ENCODE peak calls at places on chromosomes 2 and 18, in nine cellular contexts. O, S, J, G, P, X, K, C and T are unnamed samples.

GRCh38 chr18:27599202-27599829 is 414.2 kb upstream of the CHST9 start:
- DNase-seq in O (no peak), S (peak), J (peak), G (peak), P (no peak), X (peak), K (peak), C (peak), T (peak)

GRCh38 chr2:60710707-60711106 is 45.4 kb upstream of the PAPOLG start:
- DNase-seq in O (no peak), S (no peak), J (no peak), G (no peak), P (no peak), X (peak), K (no peak), C (peak), T (peak)

GRCh38 chr2:61157371-61158003 is 4.5 kb upstream of the C2orf74 start:
- DNase-seq in O (no peak), S (no peak), J (no peak), G (no peak), P (no peak), X (no peak), K (no peak), C (no peak), T (no peak)

GRCh38 chr2:212797484-212798205 is 259.0 kb upstream of the ERBB4 start:
- DNase-seq in O (no peak), S (no peak), J (no peak), G (no peak), P (no peak), X (peak), K (no peak), C (no peak), T (no peak)

GRCh38 chr2:127623388-127624320 is 22.3 kb upstream of the GPR17 start:
- DNase-seq in O (no peak), S (peak), J (no peak), G (no peak), P (no peak), X (peak), K (peak), C (no peak), T (peak)

GRCh38 chr18:9669016-9669415 is 39.1 kb upstream of the RAB31 start:
- DNase-seq in O (no peak), S (no peak), J (no peak), G (no peak), P (no peak), X (no peak), K (no peak), C (no peak), T (no peak)

GRCh38 chr18:21264651-21265050 is 22.6 kb downstream of the GREB1L start:
- DNase-seq in O (no peak), S (no peak), J (no peak), G (peak), P (no peak), X (no peak), K (no peak), C (no peak), T (peak)

GRCh38 chr2:191304939-191305875 is 60.0 kb downstream of the MYO1B start:
- DNase-seq in O (no peak), S (no peak), J (no peak), G (peak), P (no peak), X (peak), K (no peak), C (no peak), T (peak)

GRCh38 chr2:191115391-191115790 is 35.4 kb downstream of the STAT4 start:
- DNase-seq in O (no peak), S (no peak), J (no peak), G (no peak), P (peak), X (peak), K (peak), C (no peak), T (peak)

GRCh38 chr18:22106536-22107292 is 62.7 kb upstream of the GATA6 start:
- DNase-seq in O (no peak), S (no peak), J (no peak), G (no peak), P (no peak), X (peak), K (peak), C (no peak), T (peak)

GRCh38 chr2:27736031-27736889 is 35.3 kb upstream of the MRPL33 start:
- DNase-seq in O (no peak), S (no peak), J (no peak), G (no peak), P (no peak), X (no peak), K (no peak), C (no peak), T (peak)

GRCh38 chr2:80947601-80948130 is 643.1 kb upstream of the LRRTM1 start:
- DNase-seq in O (no peak), S (no peak), J (no peak), G (no peak), P (no peak), X (no peak), K (no peak), C (no peak), T (no peak)

GRCh38 chr18:76459687-76460350 is 35.2 kb downstream of the ZNF516 start:
- DNase-seq in O (no peak), S (peak), J (no peak), G (no peak), P (no peak), X (peak), K (peak), C (no peak), T (peak)

GRCh38 chr2:196530910-196531309 is 108.6 kb upstream of the CCDC150 start:
- DNase-seq in O (no peak), S (no peak), J (no peak), G (no peak), P (no peak), X (no peak), K (no peak), C (no peak), T (no peak)

GRCh38 chr18:76514573-76514972 is 19.5 kb upstream of the ZNF516 start:
- DNase-seq in O (no peak), S (no peak), J (no peak), G (no peak), P (no peak), X (no peak), K (no peak), C (no peak), T (no peak)

GRCh38 chr18:35936951-35937350 is 35.5 kb upstream of the RMP24 start:
- DNase-seq in O (no peak), S (no peak), J (no peak), G (no peak), P (no peak), X (no peak), K (no peak), C (no peak), T (no peak)

GRCh38 chr2:164840458-164840929 is 1.1 kb downstream of the COBLL1 start:
- DNase-seq in O (no peak), S (no peak), J (no peak), G (peak), P (no peak), X (no peak), K (no peak), C (no peak), T (peak)

GRCh38 chr2:125070726-125071505 is 1045.8 kb downstream of the CNTNAP5 start:
- DNase-seq in O (no peak), S (no peak), J (no peak), G (no peak), P (no peak), X (no peak), K (no peak), C (no peak), T (no peak)

GRCh38 chr18:25239636-25240468 is 112.1 kb downstream of the ZNF521 start:
- DNase-seq in O (no peak), S (no peak), J (no peak), G (no peak), P (no peak), X (peak), K (no peak), C (no peak), T (no peak)

GRCh38 chr2:217792611-217793527 is 209.9 kb downstream of the TNS1 start:
- DNase-seq in O (no peak), S (no peak), J (no peak), G (no peak), P (no peak), X (peak), K (no peak), C (no peak), T (peak)

GRCh38 chr2:31237348-31238017 is 3.5 kb downstream of the EHD3 start:
- DNase-seq in O (no peak), S (no peak), J (no peak), G (no peak), P (no peak), X (no peak), K (no peak), C (no peak), T (no peak)

GRCh38 chr2:72008608-72009007 is 139.1 kb downstream of the CYP26B1 start:
- DNase-seq in O (no peak), S (no peak), J (no peak), G (no peak), P (no peak), X (no peak), K (no peak), C (no peak), T (peak)

GRCh38 chr2:99861376-99861760 is 281.0 kb downstream of the AFF3 start:
- DNase-seq in O (no peak), S (no peak), J (no peak), G (no peak), P (no peak), X (peak), K (no peak), C (no peak), T (no peak)

GRCh38 chr2:186532891-186533290 is 46.8 kb downstream of the ZC3H15 start:
- DNase-seq in O (no peak), S (no peak), J (no peak), G (no peak), P (no peak), X (no peak), K (no peak), C (no peak), T (peak)

GRCh38 chr2:26251893-26252292 is 7.2 kb downstream of the HADHB start:
- DNase-seq in O (no peak), S (no peak), J (no peak), G (no peak), P (no peak), X (peak), K (no peak), C (peak), T (peak)

GRCh38 chr2:157837851-157838441 is 38.2 kb downstream of the ACVR1 start:
- DNase-seq in O (no peak), S (no peak), J (no peak), G (no peak), P (no peak), X (peak), K (no peak), C (peak), T (peak)

GRCh38 chr2:18299423-18300212 is 260.8 kb downstream of the RDH14 start:
- DNase-seq in O (no peak), S (peak), J (no peak), G (no peak), P (no peak), X (peak), K (peak), C (no peak), T (peak)